ENCODE peak calls at places on chromosomes 1 and 21, in eight cellular contexts. Q is epithelial cell of esophagus; K is brain microvascular endothelial cell; N is fibroblast of lung; P is stimulated activated CD4-positive, alpha-beta T cell treated with anti-CD3 and anti-CD28 coated beads, Interleukin-4, amount 100 ng/mL, for 4 hours; F is activated T-cell treated with anti-CD3 and anti-CD28 coated beads for 1 hour; L is iris pigment epithelial cell; B is SHP77. S is an unnamed sample.

GRCh38 chr21:44496900-44497550 is 41.7 kb downstream of the LRRC3 start:
- DNase-seq in Q (no peak), K (no peak), N (no peak), P (no peak), F (no peak), L (no peak), B (no peak), S (no peak)

GRCh38 chr1:52210044-52210443 is 68.2 kb downstream of the ZFYVE9 start:
- DNase-seq in Q (peak), K (no peak), N (peak), P (no peak), F (no peak), L (no peak), B (no peak), S (peak)

GRCh38 chr1:231357831-231358354 is 19.8 kb downstream of the SPRTN start:
- DNase-seq in Q (peak), K (peak), N (peak), P (peak), F (no peak), L (peak), B (peak), S (peak)

GRCh38 chr1:240405751-240406150 is 206.2 kb downstream of the GREM2 start:
- DNase-seq in Q (no peak), K (no peak), N (no peak), P (no peak), F (no peak), L (no peak), B (no peak), S (no peak)

GRCh38 chr21:20187028-20187427 is 811.2 kb upstream of the NCAM2 start:
- DNase-seq in Q (no peak), K (no peak), N (no peak), P (no peak), F (no peak), L (no peak), B (no peak), S (no peak)

GRCh38 chr1:10456661-10457060 is 6.8 kb downstream of the CORT start:
- DNase-seq in Q (peak), K (no peak), N (no peak), P (no peak), F (no peak), L (no peak), B (no peak), S (peak)

GRCh38 chr1:54581621-54582035 is 33.6 kb downstream of the ACOT11 start:
- DNase-seq in Q (peak), K (peak), N (peak), P (no peak), F (no peak), L (peak), B (peak), S (peak)

GRCh38 chr21:46130721-46131720 is 24.4 kb downstream of the FTCD start:
- DNase-seq in Q (no peak), K (no peak), N (no peak), P (no peak), F (no peak), L (no peak), B (no peak), S (no peak)

GRCh38 chr1:36128905-36129206 is 3.8 kb upstream of the COL8A2 start:
- DNase-seq in Q (no peak), K (no peak), N (no peak), P (no peak), F (no peak), L (no peak), B (no peak), S (no peak)

S was measured in bronchial epithelial cell.